ENCODE peak calls at places on chromosomes 12 and 14, in six cellular contexts. I is adrenal gland, L is endothelial cell of umbilical vein, V is NT2/D1, D is GM23248, K is left lung. Z is an unnamed sample.

GRCh38 chr14:94079891-94080605 is 954 bp downstream of the DDX24 start:
- DNase-seq in D (peak; percentile 40), L (peak; percentile 54), V (no peak), I (no peak), K (no peak), Z (no peak)

GRCh38 chr12:121400332-121401139 is 618 bp downstream of the RNF34 start:
- DNase-seq in D (peak; percentile 71), L (peak; percentile 57), V (peak; percentile 28), K (peak; percentile 41), I (peak; percentile 32), Z (peak; percentile 38)

GRCh38 chr14:60485600-60486251 is at the start of gene C14orf39:
- DNase-seq in D (peak; percentile 38), L (peak; percentile 34), K (no peak), I (no peak), V (no peak), Z (peak; percentile 84)

GRCh38 chr14:95095991-95096390 is 61.3 kb downstream of the DICER1 start:
- DNase-seq in I (no peak), L (no peak), D (no peak), V (no peak), K (no peak), Z (peak; percentile 21)

GRCh38 chr12:14647028-14647750 is 49.2 kb downstream of the GUCY2C start:
- DNase-seq in L (no peak), K (no peak), I (no peak), V (no peak), D (no peak), Z (no peak)

GRCh38 chr14:35299708-35300107 is 7.5 kb downstream of the PSMA6 start:
- DNase-seq in I (no peak), L (no peak), V (no peak), K (no peak), D (peak; percentile 37), Z (no peak)

GRCh38 chr12:124633269-124633953 is 66.0 kb upstream of the NCOR2 start:
- DNase-seq in D (peak; percentile 69), V (no peak), K (no peak), L (no peak), I (no peak), Z (no peak)

GRCh38 chr12:42360747-42361403 is 34.9 kb downstream of the PPHLN1 start:
- DNase-seq in D (peak; percentile 15), L (peak; percentile 11), K (no peak), I (no peak), V (no peak), Z (no peak)

GRCh38 chr12:9134981-9135628 is 19.4 kb upstream of the A2M start:
- DNase-seq in V (peak; percentile 36), L (peak; percentile 11), I (no peak), K (peak; percentile 37), D (no peak), Z (peak; percentile 22)

GRCh38 chr12:69935651-69936100 is 110.6 kb downstream of the MYRFL start:
- DNase-seq in V (no peak), D (peak; percentile 10), L (no peak), K (no peak), I (no peak), Z (no peak)

GRCh38 chr12:55172686-55173085 is 46.5 kb downstream of the OR9K2 start:
- DNase-seq in V (no peak), L (no peak), K (no peak), I (no peak), D (no peak), Z (no peak)

GRCh38 chr12:34291001-34291400 is 268.7 kb downstream of the ALG10 start:
- DNase-seq in L (no peak), K (no peak), D (no peak), I (no peak), V (no peak), Z (no peak)

GRCh38 chr12:123948401-123949117 is 24.1 kb downstream of the CCDC92 start:
- DNase-seq in D (no peak), K (no peak), I (no peak), L (no peak), V (no peak), Z (no peak)

GRCh38 chr12:91113621-91114020 is 2.3 kb upstream of the LUM start:
- DNase-seq in K (no peak), I (no peak), L (no peak), V (no peak), D (no peak), Z (no peak)

GRCh38 chr12:128111333-128111732 is 155.6 kb upstream of the TMEM132C start:
- DNase-seq in I (no peak), L (no peak), D (no peak), K (no peak), V (no peak), Z (no peak)

GRCh38 chr12:85955127-85955526 is 81.0 kb downstream of the NTS start:
- DNase-seq in K (no peak), L (peak; percentile 13), I (no peak), V (no peak), D (peak; percentile 3), Z (no peak)

GRCh38 chr12:107415066-107415465 is 270.5 kb upstream of the PWP1 start:
- DNase-seq in D (peak; percentile 89), I (no peak), V (no peak), K (no peak), L (no peak), Z (no peak)

GRCh38 chr14:93788557-93789365 is 476 bp upstream of the PRIMA1 start:
- DNase-seq in V (peak; percentile 25), I (no peak), L (no peak), K (no peak), D (peak; percentile 50), Z (peak; percentile 63)

GRCh38 chr12:48817957-48818830 is at the start of gene CACNB3:
- DNase-seq in K (peak; percentile 76), V (peak; percentile 69), I (peak; percentile 65), D (peak; percentile 72), L (peak; percentile 68), Z (peak; percentile 82)

GRCh38 chr12:6613015-6613775 is 6.0 kb upstream of the CHD4 start:
- DNase-seq in K (peak; percentile 88), L (peak; percentile 28), V (no peak), I (peak; percentile 62), D (peak; percentile 74), Z (peak; percentile 49)

GRCh38 chr12:93072340-93072739 is 143.2 kb upstream of the EEA1 start:
- DNase-seq in V (no peak), K (no peak), I (no peak), D (no peak), L (no peak), Z (no peak)

DNA sequence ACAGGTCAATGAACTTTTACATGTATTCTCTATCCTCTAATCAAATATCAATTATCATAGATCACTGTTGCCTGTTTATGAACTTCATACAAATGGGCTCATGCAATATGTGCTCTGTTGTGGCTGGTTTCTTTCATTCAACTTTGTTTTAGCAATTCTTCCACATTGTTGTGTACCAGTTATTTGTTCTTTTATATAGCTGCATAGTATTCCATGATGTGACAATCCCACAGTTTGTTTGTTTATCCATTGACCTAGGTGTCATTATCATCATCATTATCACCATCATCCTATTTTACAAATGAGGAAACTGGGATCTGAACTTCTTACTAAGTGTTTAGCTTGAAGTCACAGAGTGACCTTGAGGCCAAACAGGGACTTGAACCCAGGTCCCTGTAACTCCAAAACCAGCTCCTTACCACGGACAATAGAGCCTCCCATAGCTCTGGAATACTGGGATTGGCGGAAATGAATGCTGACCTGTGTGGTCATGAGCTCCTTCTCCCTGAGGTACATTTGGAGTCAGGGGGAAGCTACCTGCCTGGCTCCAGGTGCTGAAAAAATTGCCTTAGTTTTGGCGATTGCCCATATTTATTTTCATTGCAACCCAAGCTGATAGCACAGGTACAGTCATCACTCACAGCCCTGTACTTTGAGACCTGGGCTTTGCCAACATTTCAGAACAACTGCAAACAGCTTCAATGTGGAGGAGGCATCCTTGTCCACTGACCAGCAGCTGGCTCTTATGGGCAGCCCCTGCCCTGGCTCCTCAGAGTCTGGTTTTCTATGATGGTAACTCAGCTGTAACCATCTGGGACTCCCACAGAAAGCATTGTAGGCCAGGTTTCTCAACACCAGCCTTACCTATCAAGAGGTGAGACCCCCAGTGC is 9.2 kb downstream of the ZFP36L1 start:
- DNase-seq in I (no peak), K (no peak), V (no peak), L (no peak), D (no peak), Z (no peak)
- H3K4me1 ChIP-seq in I (peaks cover 4% of the 10 kb centered on the region), K (peaks cover 47% of the 10 kb centered on the region), V (peaks cover 7% of the 10 kb centered on the region), L (peaks cover 59% of the 10 kb centered on the region), D (peaks cover 70% of the 10 kb centered on the region), Z (peaks cover 3% of the 10 kb centered on the region)

GRCh38 chr14:32019271-32019670 is 57.8 kb upstream of the ARHGAP5 start:
- DNase-seq in D (no peak), L (no peak), I (no peak), K (no peak), V (no peak), Z (no peak)

GRCh38 chr14:32020882-32021281 is 56.2 kb upstream of the ARHGAP5 start:
- DNase-seq in L (no peak), K (no peak), D (no peak), V (no peak), I (no peak), Z (no peak)

GRCh38 chr14:32022525-32022924 is 54.6 kb upstream of the ARHGAP5 start:
- DNase-seq in D (no peak), I (no peak), K (no peak), L (no peak), V (no peak), Z (no peak)

GRCh38 chr14:32022938-32023466 is 54.1 kb upstream of the ARHGAP5 start:
- DNase-seq in L (no peak), K (no peak), I (no peak), D (no peak), V (no peak), Z (no peak)

GRCh38 chr14:32021341-32021740 is 55.8 kb upstream of the ARHGAP5 start:
- DNase-seq in D (no peak), K (no peak), V (no peak), I (no peak), L (no peak), Z (no peak)
- H3K4me1 ChIP-seq in D (no peaks in the 10 kb centered on the region), K (no peaks in the 10 kb centered on the region), V (no peaks in the 10 kb centered on the region), I (peaks cover 5% of the 10 kb centered on the region), L (no peaks in the 10 kb centered on the region), Z (peaks cover 7% of the 10 kb centered on the region)

GRCh38 chr12:3130053-3130805 is 53.0 kb downstream of the TSPAN9 start:
- DNase-seq in I (no peak), L (peak; percentile 28), K (no peak), V (no peak), D (no peak), Z (no peak)
- H3K4me1 ChIP-seq in I (no peaks in the 10 kb centered on the region), L (peaks cover 26% of the 10 kb centered on the region), K (peaks cover 8% of the 10 kb centered on the region), V (peaks cover 14% of the 10 kb centered on the region), D (peaks cover 11% of the 10 kb centered on the region), Z (no peaks in the 10 kb centered on the region)

GRCh38 chr12:132427177-132427725 is 62.7 kb upstream of the FBRSL1 start:
- DNase-seq in I (no peak), V (no peak), K (no peak), D (no peak), L (peak; percentile 28), Z (no peak)

GRCh38 chr12:132429932-132430643 is 59.9 kb upstream of the FBRSL1 start:
- DNase-seq in I (no peak), K (peak; percentile 72), D (peak; percentile 58), L (no peak), V (no peak), Z (peak; percentile 11)

GRCh38 chr12:132429122-132429931 is 60.6 kb upstream of the FBRSL1 start:
- DNase-seq in V (no peak), D (no peak), K (peak; percentile 64), L (no peak), I (no peak), Z (no peak)

GRCh38 chr12:132427999-132428871 is 61.7 kb upstream of the FBRSL1 start:
- DNase-seq in I (no peak), K (no peak), V (no peak), D (no peak), L (no peak), Z (no peak)

DNA sequence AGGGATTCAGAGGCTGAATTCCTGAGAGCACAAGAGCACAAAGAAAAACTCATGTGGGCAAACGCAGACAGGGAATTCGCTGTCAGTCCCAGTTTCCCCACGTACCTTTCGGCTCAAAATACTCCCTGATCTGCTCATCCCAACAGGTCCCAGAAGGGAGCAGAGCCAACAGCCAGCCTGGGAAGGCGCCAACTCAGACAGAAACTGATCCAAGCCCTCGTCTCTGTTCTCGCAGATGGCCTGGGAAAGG is 61.2 kb upstream of the FBRSL1 start:
- DNase-seq in I (no peak), L (no peak), V (no peak), K (no peak), D (no peak), Z (no peak)
- H3K4me1 ChIP-seq in I (peaks cover 3% of the 10 kb centered on the region), L (no peaks in the 10 kb centered on the region), V (peaks cover 29% of the 10 kb centered on the region), K (peaks cover 6% of the 10 kb centered on the region), D (no peaks in the 10 kb centered on the region), Z (no peaks in the 10 kb centered on the region)